ENCODE peak calls at places on chromosomes 11 and 22, in nine cellular contexts. N is astrocyte of the cerebellum, Z is thoracic aorta, J is Peyer's patch, T is cardiac muscle cell, I is choroid plexus epithelial cell, Y is tibial nerve, C is BE2C, B is fibroblast of lung. M is an unnamed sample.

GRCh38 chr22:48208894-48209293 is 1446.4 kb downstream of the TBC1D22A start:
- DNase-seq in N (no peak), Z (no peak), J (no peak), T (no peak), I (no peak), Y (no peak), C (no peak), B (no peak), M (no peak)

GRCh38 chr22:33083212-33083611 is 25.0 kb upstream of the SYN3 start:
- DNase-seq in N (no peak), Z (no peak), J (no peak), T (no peak), I (peak), Y (no peak), C (no peak), B (no peak), M (no peak)

GRCh38 chr11:86456075-86456939 is 81.6 kb downstream of the CCDC81 start:
- DNase-seq in N (peak), Z (peak), J (peak), T (peak), I (peak), Y (peak), C (peak), B (peak), M (peak)

GRCh38 chr11:72456651-72457050 is 22.3 kb upstream of the CLPB start:
- DNase-seq in N (no peak), Z (no peak), J (no peak), T (no peak), I (no peak), Y (no peak), C (no peak), B (no peak), M (no peak)

GRCh38 chr11:2314525-2315394 is 12.9 kb downstream of the TSPAN32 start:
- DNase-seq in N (peak), Z (peak), J (peak), T (peak), I (peak), Y (peak), C (peak), B (peak), M (no peak)

GRCh38 chr11:74311352-74311926 is at the start of gene P4HA3:
- DNase-seq in N (no peak), Z (no peak), J (peak), T (peak), I (peak), Y (peak), C (peak), B (peak), M (peak)

GRCh38 chr11:111923351-111923788 is 4.7 kb downstream of the C11orf52 start:
- DNase-seq in N (no peak), Z (no peak), J (no peak), T (peak), I (peak), Y (peak), C (no peak), B (peak), M (no peak)

GRCh38 chr22:23908561-23909205 is 14.5 kb downstream of the MIF start:
- DNase-seq in N (no peak), Z (no peak), J (no peak), T (no peak), I (no peak), Y (no peak), C (no peak), B (no peak), M (no peak)

GRCh38 chr11:45906965-45907591 is at the start of gene FREY1:
- DNase-seq in N (no peak), Z (no peak), J (no peak), T (no peak), I (no peak), Y (no peak), C (no peak), B (no peak), M (no peak)

DNA sequence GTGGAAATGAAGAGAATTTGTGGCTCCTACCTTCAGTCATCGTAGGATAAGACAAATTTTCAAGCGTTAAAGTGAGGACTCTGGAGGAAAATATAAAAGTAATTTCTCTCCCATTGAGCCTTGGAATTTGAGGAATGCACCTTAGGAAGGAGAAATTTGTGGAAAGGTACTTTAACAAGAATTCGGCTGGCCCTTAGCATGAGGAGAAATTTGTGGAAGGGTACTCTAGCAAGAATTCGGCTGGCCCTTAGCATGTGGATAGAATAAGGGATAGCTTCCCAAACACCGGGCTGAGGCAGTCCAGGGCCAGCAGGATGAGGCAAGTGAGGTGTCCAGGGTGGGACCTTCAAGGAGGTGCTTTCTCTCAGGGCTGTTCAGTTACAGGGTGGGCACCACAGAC is 33.2 kb upstream of the FAR1 start:
- DNase-seq in N (no peak), Z (no peak), J (no peak), T (no peak), I (no peak), Y (no peak), C (no peak), B (no peak), M (no peak)
- H3K4me3 ChIP-seq in N (no peak), Z (no peak), J (no peak), T (no peak), I (no peak), Y (no peak), C (no peak), B (no peak), M (no peak)

GRCh38 chr11:76860539-76861475 is at the start of gene ACER3:
- DNase-seq in N (peak), Z (peak), J (peak), T (peak), I (peak), Y (peak), C (peak), B (peak), M (peak)
- TF ChIP-seq CTCF in N (peak), Z (peak), J (no peak), T (peak), I (peak), Y (no peak), C (peak), B (peak), M (no peak)

GRCh38 chr11:61072316-61073109 is 29.8 kb upstream of the CD5 start:
- DNase-seq in N (no peak), Z (no peak), J (no peak), T (no peak), I (no peak), Y (no peak), C (no peak), B (no peak), M (no peak)
- H3K4me3 ChIP-seq in N (no peak), Z (no peak), J (no peak), T (no peak), I (no peak), Y (no peak), C (no peak), B (no peak), M (no peak)

GRCh38 chr22:31977141-31977781 is 32.9 kb downstream of the YWHAH start:
- DNase-seq in N (peak), Z (no peak), J (peak), T (peak), I (peak), Y (peak), C (peak), B (peak), M (peak)
- TF ChIP-seq CTCF in N (peak), Z (peak), J (peak), T (peak), I (peak), Y (peak), C (peak), B (peak), M (peak)

GRCh38 chr11:65577756-65578109 is 1.9 kb downstream of the EHBP1L1 start:
- DNase-seq in N (no peak), Z (no peak), J (no peak), T (no peak), I (no peak), Y (no peak), C (no peak), B (no peak), M (no peak)
- H3K4me3 ChIP-seq in N (peak), Z (peak), J (peak), T (no peak), I (no peak), Y (peak), C (no peak), B (no peak), M (no peak)

DNA sequence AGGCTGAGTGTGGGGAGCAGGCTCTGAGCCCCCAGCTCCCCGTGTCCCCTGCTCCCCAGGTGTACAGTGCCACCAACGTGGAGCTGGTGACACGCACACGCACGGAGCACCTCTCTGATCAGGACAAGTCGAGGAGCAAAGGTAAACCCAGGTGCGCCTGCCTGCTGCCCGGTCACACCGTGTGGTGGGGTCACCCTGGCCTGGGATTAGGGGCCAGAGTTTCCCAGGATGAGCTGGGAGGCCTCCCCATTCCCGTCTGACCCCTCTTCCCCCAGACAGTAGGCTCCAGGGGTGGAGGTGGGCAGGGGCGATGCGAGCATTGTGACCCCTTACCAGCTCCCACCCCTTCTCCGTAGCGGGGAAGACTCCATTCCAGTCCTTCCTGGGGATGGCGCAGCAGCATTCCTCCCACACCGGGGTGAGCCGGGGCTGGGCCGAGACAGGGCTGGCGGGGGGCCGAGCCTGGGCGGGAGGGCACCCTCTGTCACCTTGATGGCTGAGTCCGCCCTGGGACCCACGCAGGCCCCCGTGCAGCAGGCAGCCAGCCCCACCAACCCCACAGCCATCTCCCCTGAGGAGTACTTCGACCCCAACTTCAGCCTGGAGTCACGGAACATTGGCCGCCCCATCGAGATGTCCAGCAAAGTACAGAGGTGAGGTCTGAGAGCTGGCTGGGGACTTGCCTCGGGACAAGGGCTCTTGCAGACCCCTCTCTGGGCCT is 3.7 kb upstream of the SSH3 start:
- DNase-seq in N (no peak), Z (no peak), J (no peak), T (no peak), I (no peak), Y (no peak), C (no peak), B (no peak), M (no peak)
- TF ChIP-seq CTCF in N (no peak), Z (no peak), J (no peak), T (no peak), I (no peak), Y (no peak), C (no peak), B (no peak), M (no peak)

GRCh38 chr11:104653011-104653806 is 245.1 kb downstream of the CASP12 start:
- DNase-seq in N (no peak), Z (no peak), J (no peak), T (peak), I (peak), Y (no peak), C (peak), B (peak), M (no peak)
- H3K4me3 ChIP-seq in N (no peak), Z (no peak), J (no peak), T (no peak), I (no peak), Y (no peak), C (peak), B (no peak), M (no peak)

GRCh38 chr11:31509412-31510345 is at the start of the genes ELP4 and IMMP1L:
- DNase-seq in N (peak), Z (peak), J (peak), T (peak), I (peak), Y (peak), C (peak), B (peak), M (peak)
- TF ChIP-seq CTCF in N (no peak), Z (peak), J (peak), T (no peak), I (no peak), Y (no peak), C (no peak), B (no peak), M (no peak)